ENCODE peak calls at places on chromosomes 16 and 17, in five cellular contexts. M, X, A, F and P are unnamed samples.

GRCh38 chr16:80938035-80938927 is 68.4 kb downstream of the CMC2 start:
- DNase-seq in M (no peak), X (peak; percentile 45), A (peak; percentile 52), F (no peak), P (no peak)

GRCh38 chr17:47703191-47703591 is 9.2 kb downstream of the TBKBP1 start:
- DNase-seq in M (no peak), X (no peak), A (no peak), F (no peak), P (peak; percentile 46)

GRCh38 chr17:21538615-21539014 is 153.7 kb upstream of the KCNJ18 start:
- DNase-seq in M (no peak), X (no peak), A (no peak), F (no peak), P (no peak)

GRCh38 chr17:69625449-69625848 is 211.0 kb downstream of the MAP2K6 start:
- DNase-seq in M (no peak), X (no peak), A (no peak), F (no peak), P (no peak)

GRCh38 chr16:1330260-1330914 is 3.1 kb upstream of the BAIAP3 start:
- DNase-seq in M (no peak), X (no peak), A (no peak), F (no peak), P (no peak)

GRCh38 chr17:48997103-48997826 is at the start of gene IGF2BP1:
- DNase-seq in M (no peak), X (no peak), A (no peak), F (no peak), P (no peak)

GRCh38 chr17:79850571-79851460 is 11.6 kb upstream of the CBX4 start:
- DNase-seq in M (no peak), X (peak; percentile 72), A (peak; percentile 20), F (peak; percentile 95), P (no peak)

GRCh38 chr16:50676684-50677225 is 4.4 kb downstream of the SNX20 start:
- DNase-seq in M (no peak), X (no peak), A (no peak), F (no peak), P (no peak)

GRCh38 chr17:36850794-36851193 is 86.5 kb upstream of the LHX1 start:
- DNase-seq in M (no peak), X (no peak), A (no peak), F (peak; percentile 90), P (no peak)

GRCh38 chr17:47808830-47809480 is 12.6 kb downstream of the OSBPL7 start:
- DNase-seq in M (no peak), X (no peak), A (peak; percentile 4), F (no peak), P (no peak)

GRCh38 chr16:48511716-48512115 is 98.3 kb downstream of the N4BP1 start:
- DNase-seq in M (no peak), X (no peak), A (no peak), F (peak; percentile 69), P (no peak)

GRCh38 chr16:30656974-30657865 is 1.0 kb upstream of the FBRS start:
- DNase-seq in M (no peak), X (no peak), A (no peak), F (peak; percentile 21), P (no peak)

GRCh38 chr16:10761388-10761787 is 17.7 kb downstream of the NUBP1 start:
- DNase-seq in M (no peak), X (no peak), A (no peak), F (no peak), P (no peak)

GRCh38 chr17:59914274-59914854 is 21.4 kb downstream of the RPS6KB1 start:
- DNase-seq in M (no peak), X (no peak), A (no peak), F (peak; percentile 64), P (no peak)

GRCh38 chr17:39816272-39816671 is 47.8 kb downstream of the IKZF3 start:
- DNase-seq in M (no peak), X (no peak), A (no peak), F (no peak), P (no peak)

GRCh38 chr17:9247401-9247938 is 226.2 kb downstream of the NTN1 start:
- DNase-seq in M (no peak), X (no peak), A (no peak), F (no peak), P (no peak)

GRCh38 chr17:74971842-74972106 is 785 bp downstream of the HID1 start:
- DNase-seq in M (no peak), X (no peak), A (no peak), F (no peak), P (no peak)

GRCh38 chr17:76432004-76432403 is 20.9 kb downstream of the UBE2O start:
- DNase-seq in M (no peak), X (no peak), A (no peak), F (no peak), P (no peak)

GRCh38 chr16:11688520-11688886 is 20.2 kb downstream of the SNN start:
- DNase-seq in M (no peak), X (no peak), A (no peak), F (no peak), P (peak; percentile 6)

GRCh38 chr17:50139950-50140885 is 10.3 kb upstream of the SAMD14 start:
- DNase-seq in M (peak; percentile 71), X (peak; percentile 68), A (peak; percentile 82), F (peak; percentile 77), P (peak; percentile 81)

GRCh38 chr17:32275060-32276042 is 9.7 kb downstream of the RHBDL3 start:
- DNase-seq in M (no peak), X (peak; percentile 93), A (peak; percentile 73), F (peak; percentile 52), P (no peak)

GRCh38 chr17:27323538-27324212 is 29.8 kb downstream of the WSB1 start:
- DNase-seq in M (no peak), X (peak; percentile 21), A (peak; percentile 87), F (peak; percentile 43), P (peak; percentile 59)

GRCh38 chr16:9092282-9092962 is 978 bp downstream of the HAPSTR1 start:
- DNase-seq in M (peak; percentile 30), X (no peak), A (peak; percentile 41), F (peak; percentile 18), P (peak; percentile 75)